ENCODE peak calls at places on chromosomes 11 and 22, in seven cellular contexts. J is HCT116, W is GM12878, F is prostate gland, E is stomach, P is K562, I is transverse colon. R is an unnamed sample.

GRCh38 chr22:40396882-40397281 is 26.5 kb downstream of the SGSM3 start:
- DNase-seq in J (no peak), W (no peak), F (peak), E (peak), P (no peak), I (peak), R (no peak)

GRCh38 chr11:28899706-28900105 is 791.5 kb downstream of the METTL15 start:
- DNase-seq in J (no peak), W (no peak), F (no peak), E (no peak), P (no peak), I (no peak), R (no peak)

GRCh38 chr22:44196241-44196640 is 15.5 kb downstream of the PARVG start:
- DNase-seq in J (no peak), W (no peak), F (no peak), E (no peak), P (no peak), I (no peak), R (no peak)

GRCh38 chr22:20834206-20834605 is 24.4 kb downstream of the PI4KA start:
- DNase-seq in J (no peak), W (no peak), F (no peak), E (no peak), P (peak), I (no peak), R (no peak)

GRCh38 chr11:61333638-61334433 is 808 bp downstream of the TKFC start:
- DNase-seq in J (no peak), W (no peak), F (no peak), E (no peak), P (no peak), I (no peak), R (no peak)

GRCh38 chr22:23070418-23071162 is at the start of gene GNAZ:
- DNase-seq in J (no peak), W (no peak), F (no peak), E (no peak), P (no peak), I (no peak), R (no peak)

GRCh38 chr22:38649841-38650522 is 6.2 kb downstream of the FAM227A start:
- DNase-seq in J (no peak), W (no peak), F (no peak), E (no peak), P (no peak), I (no peak), R (no peak)

GRCh38 chr11:65574963-65575567 is 788 bp upstream of the EHBP1L1 start:
- DNase-seq in J (no peak), W (no peak), F (no peak), E (peak), P (peak), I (peak), R (no peak)

GRCh38 chr11:102849319-102849718 is 5.9 kb upstream of the MMP3 start:
- DNase-seq in J (no peak), W (no peak), F (no peak), E (no peak), P (no peak), I (no peak), R (no peak)

GRCh38 chr11:93694109-93694508 is 32.6 kb downstream of the CEP295 start:
- DNase-seq in J (no peak), W (no peak), F (no peak), E (no peak), P (no peak), I (no peak), R (no peak)

GRCh38 chr22:19797086-19797485 is 36.5 kb downstream of the TBX1 start:
- DNase-seq in J (no peak), W (no peak), F (no peak), E (no peak), P (peak), I (no peak), R (no peak)

GRCh38 chr11:102177974-102178631 is 67.9 kb downstream of the YAP1 start:
- DNase-seq in J (peak), W (no peak), F (peak), E (no peak), P (no peak), I (no peak), R (no peak)

GRCh38 chr11:63602296-63602695 is 11.9 kb downstream of the PLAAT3 start:
- DNase-seq in J (no peak), W (no peak), F (no peak), E (no peak), P (no peak), I (no peak), R (no peak)

GRCh38 chr11:9574806-9575530 is 1.5 kb downstream of the WEE1 start:
- DNase-seq in J (peak), W (no peak), F (peak), E (peak), P (peak), I (peak), R (no peak)

GRCh38 chr11:2542406-2542805 is 97.6 kb downstream of the KCNQ1 start:
- DNase-seq in J (no peak), W (no peak), F (no peak), E (no peak), P (no peak), I (peak), R (no peak)

GRCh38 chr11:106551744-106552671 is 466.3 kb downstream of the GUCY1A2 start:
- DNase-seq in J (no peak), W (no peak), F (no peak), E (no peak), P (no peak), I (no peak), R (no peak)

GRCh38 chr22:38712496-38713207 is 6.9 kb downstream of the GTPBP1 start:
- DNase-seq in J (no peak), W (no peak), F (no peak), E (no peak), P (no peak), I (no peak), R (no peak)

GRCh38 chr11:61488651-61489291 is 19.8 kb upstream of the LRRC10B start:
- DNase-seq in J (no peak), W (no peak), F (peak), E (peak), P (peak), I (peak), R (no peak)

GRCh38 chr11:28674432-28675076 is 566.4 kb downstream of the METTL15 start:
- DNase-seq in J (peak), W (no peak), F (no peak), E (no peak), P (no peak), I (no peak), R (no peak)

GRCh38 chr22:30640839-30641430 is 5.4 kb downstream of the SLC35E4 start:
- DNase-seq in J (no peak), W (no peak), F (no peak), E (no peak), P (no peak), I (no peak), R (no peak)

GRCh38 chr11:60206616-60207015 is 23.7 kb upstream of the MS4A6A start:
- DNase-seq in J (no peak), W (no peak), F (no peak), E (no peak), P (no peak), I (no peak), R (no peak)

DNA sequence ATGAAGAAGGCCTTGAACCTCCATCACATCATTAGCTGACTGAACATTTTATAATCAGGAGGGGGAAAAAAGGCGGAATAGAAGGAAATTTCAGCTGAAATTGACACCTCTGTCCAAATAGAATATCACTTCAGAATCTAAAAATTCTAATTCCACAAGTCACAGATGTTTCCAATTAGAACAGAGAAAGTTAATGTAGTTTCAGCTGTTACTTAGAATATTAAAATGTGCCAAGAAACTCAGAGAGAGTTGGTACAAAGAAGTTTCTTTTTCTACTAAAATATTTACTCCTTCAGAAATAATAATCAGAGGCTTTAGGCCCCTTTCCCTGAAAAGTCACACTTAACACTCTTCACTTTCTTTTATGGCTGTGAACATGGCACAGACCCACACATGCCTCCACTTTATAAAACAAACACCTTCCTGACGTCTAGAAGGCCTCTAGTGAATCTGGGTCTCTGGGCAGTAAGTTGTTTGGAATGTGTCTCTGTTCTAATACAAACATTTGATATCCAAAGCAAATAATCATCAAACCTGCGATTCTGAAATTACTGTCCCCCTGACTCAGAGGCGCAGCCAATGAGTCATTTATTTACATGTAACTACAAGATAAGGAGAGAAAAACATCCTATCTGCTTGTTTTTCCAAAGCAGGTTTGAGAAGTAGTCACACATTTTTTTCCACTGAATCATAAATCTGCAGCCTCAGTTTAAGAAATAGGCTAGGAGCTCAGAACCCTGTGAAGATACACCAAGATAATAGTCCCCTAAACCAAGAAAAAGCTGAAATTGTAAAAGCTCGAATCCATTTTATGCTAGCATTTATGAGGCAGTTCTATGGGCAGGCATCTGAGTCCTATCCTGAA is 148.4 kb downstream of the ME3 start:
- DNase-seq in J (peak), W (no peak), F (no peak), E (peak), P (peak), I (no peak), R (no peak)
- TF ChIP-seq POLR2AphosphoS5 in J (peak), W (no peak), F (peak), E (peak), P (no peak), I (no peak), R (no peak)

GRCh38 chr22:21862386-21863242 is 4.8 kb downstream of the MAPK1 start:
- DNase-seq in J (no peak), W (no peak), F (no peak), E (no peak), P (peak), I (no peak), R (no peak)

GRCh38 chr22:21865041-21865440 is 2.4 kb downstream of the MAPK1 start:
- DNase-seq in J (no peak), W (no peak), F (peak), E (peak), P (no peak), I (no peak), R (no peak)

GRCh38 chr22:21866821-21867527 is 471 bp downstream of the MAPK1 start:
- DNase-seq in J (no peak), W (no peak), F (no peak), E (peak), P (peak), I (peak), R (no peak)

GRCh38 chr22:21868651-21869050 is 1.2 kb upstream of the MAPK1 start:
- DNase-seq in J (no peak), W (no peak), F (no peak), E (no peak), P (peak), I (no peak), R (no peak)

DNA sequence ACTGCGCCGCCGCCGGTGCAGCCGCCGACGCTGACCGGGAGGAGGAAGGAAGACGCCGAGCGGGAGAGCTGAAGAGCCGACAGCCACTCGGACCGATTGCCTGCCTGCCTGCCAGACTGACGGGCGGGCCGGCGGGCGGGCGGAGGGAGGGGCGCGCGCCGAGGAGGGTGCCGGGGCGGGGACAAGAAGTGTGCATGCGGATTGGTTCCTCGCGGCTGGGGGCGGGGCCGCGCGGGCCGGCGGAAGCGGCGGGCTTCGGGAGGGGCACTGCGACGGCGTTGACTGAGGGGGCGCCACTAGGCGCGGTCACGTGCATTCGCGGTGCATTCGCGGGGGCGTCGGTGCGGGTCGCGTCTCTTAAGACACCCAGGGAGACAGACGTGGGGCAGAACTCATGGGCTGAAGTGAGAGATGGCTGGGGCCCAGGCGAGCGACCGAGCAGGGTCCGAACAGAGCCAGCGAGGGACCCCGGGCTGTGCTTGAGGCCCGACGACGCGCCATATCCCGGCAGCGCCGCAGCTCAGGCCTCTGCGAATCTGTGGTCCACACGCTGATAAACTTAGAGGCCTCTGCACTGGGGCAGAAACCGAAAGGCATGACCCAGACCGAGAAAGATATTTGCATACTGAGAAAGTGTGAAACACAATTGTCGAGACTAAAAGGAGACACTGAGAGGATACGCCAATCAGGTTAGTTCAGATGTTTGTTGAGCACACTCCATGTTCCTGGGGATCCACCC is at the start of gene MAPK1:
- DNase-seq in J (peak), W (peak), F (peak), E (peak), P (peak), I (peak), R (peak)
- TF ChIP-seq POLR2A in J (peak), W (peak), F (peak), E (no peak), P (no peak), I (peak), R (peak)

GRCh38 chr11:122784325-122785155 is 53.8 kb upstream of the CRTAM start:
- DNase-seq in J (no peak), W (no peak), F (no peak), E (no peak), P (no peak), I (no peak), R (no peak)
- TF ChIP-seq POLR2AphosphoS5 in J (no peak), W (no peak), F (no peak), E (peak), P (no peak), I (no peak), R (no peak)

GRCh38 chr11:117985953-117986887 is at the start of gene IL10RA:
- DNase-seq in J (peak), W (no peak), F (peak), E (peak), P (peak), I (peak), R (peak)
- TF ChIP-seq POLR2A in J (no peak), W (peak), F (peak), E (no peak), P (peak), I (peak), R (peak)

DNA sequence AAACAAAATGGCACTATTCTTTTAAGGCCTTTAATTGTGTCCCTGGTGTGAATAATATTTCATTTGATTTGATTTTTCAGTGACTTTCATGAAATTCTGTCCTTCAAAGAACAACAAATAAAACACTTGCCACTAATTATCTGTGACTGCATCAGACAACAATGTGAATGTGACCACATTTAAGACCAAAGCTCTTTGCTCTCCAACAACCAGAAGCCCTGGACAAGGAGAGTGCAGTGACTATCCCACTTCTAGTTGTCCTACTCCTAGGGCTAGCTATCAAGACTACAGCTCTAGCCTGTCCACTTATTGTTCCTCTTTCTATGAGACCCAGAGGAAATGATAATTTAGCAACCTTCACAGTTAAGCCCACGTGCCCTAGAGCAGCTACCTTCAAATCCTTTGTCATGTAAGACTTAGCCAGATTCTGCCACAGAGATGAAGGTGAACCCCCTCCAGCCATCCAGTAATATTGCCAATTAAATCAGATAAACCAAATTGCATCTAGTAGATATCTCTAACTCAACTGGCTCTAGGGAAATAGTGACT is 142.5 kb upstream of the BLID start:
- DNase-seq in J (no peak), W (no peak), F (no peak), E (no peak), P (no peak), I (no peak), R (no peak)
- TF ChIP-seq POLR2AphosphoS5 in J (no peak), W (no peak), F (no peak), E (no peak), P (no peak), I (no peak), R (no peak)

R was measured in GM12892.